ENCODE peak calls at places on chromosome 21, in four cellular contexts. D is HEK293T, R is HepG2, F is K562. Y is an unnamed sample.
A peak's percentile ranks its signal among the peaks of the same experiment; 100 is the strongest.

GRCh38 chr21:39085843-39086415 is 97.3 kb downstream of the PSMG1 start:
- DNase-seq in D (no peak), F (no peak), R (no peak), Y (no peak)

GRCh38 chr21:34595457-34595856 is 19.5 kb downstream of the RCAN1 start:
- DNase-seq in F (no peak), D (no peak), R (peak; percentile 57), Y (no peak)

GRCh38 chr21:31218830-31219608 is 125.0 kb downstream of the TIAM1 start:
- DNase-seq in F (no peak), R (no peak), D (no peak), Y (no peak)

GRCh38 chr21:36883532-36884486 is 82.7 kb downstream of the HLCS start:
- DNase-seq in R (no peak), F (no peak), D (no peak), Y (no peak)

GRCh38 chr21:35953570-35953969 is 106.8 kb downstream of the SETD4 start:
- DNase-seq in R (peak; percentile 95), F (no peak), D (no peak), Y (no peak)

GRCh38 chr21:15667010-15667409 is 62.8 kb upstream of the USP25 start:
- DNase-seq in R (no peak), D (no peak), F (no peak), Y (no peak)

GRCh38 chr21:43900690-43901089 is 35.7 kb downstream of the AGPAT3 start:
- DNase-seq in D (no peak), R (no peak), F (no peak), Y (no peak)

GRCh38 chr21:21715286-21715969 is 717.2 kb downstream of the NCAM2 start:
- DNase-seq in R (no peak), F (no peak), D (no peak), Y (no peak)

GRCh38 chr21:36422279-36423098 is 37.3 kb downstream of the CHAF1B start:
- DNase-seq in F (peak; percentile 90), R (peak; percentile 40), D (peak; percentile 85), Y (peak; percentile 84)

GRCh38 chr21:41425954-41426655 is at the start of gene MX1:
- DNase-seq in R (peak; percentile 16), D (no peak), F (no peak), Y (peak; percentile 68)

GRCh38 chr21:37219766-37220432 is 47.2 kb downstream of the VPS26C start:
- DNase-seq in R (no peak), D (no peak), F (no peak), Y (no peak)

GRCh38 chr21:20023199-20023598 is 975.0 kb upstream of the NCAM2 start:
- DNase-seq in D (no peak), F (no peak), R (no peak), Y (no peak)

GRCh38 chr21:34878501-34878900 is 170.6 kb downstream of the RUNX1 start:
- DNase-seq in R (peak; percentile 23), D (no peak), F (no peak), Y (no peak)

GRCh38 chr21:16968436-16968835 is 544.4 kb upstream of the CXADR start:
- DNase-seq in D (no peak), R (no peak), F (no peak), Y (no peak)

GRCh38 chr21:41112740-41113692 is 54.9 kb upstream of the BACE2 start:
- DNase-seq in R (no peak), D (no peak), F (no peak), Y (no peak)

GRCh38 chr21:34889287-34889536 is 159.9 kb downstream of the RUNX1 start:
- DNase-seq in R (peak; percentile 9), F (no peak), D (peak; percentile 36), Y (peak; percentile 37)

GRCh38 chr21:31110430-31110829 is 72.2 kb upstream of the KRTAP19-8 start:
- DNase-seq in R (no peak), D (peak; percentile 34), F (no peak), Y (no peak)

GRCh38 chr21:45055861-45056260 is 18.5 kb upstream of the ADARB1 start:
- DNase-seq in R (no peak), D (no peak), F (no peak), Y (no peak)
- TF ChIP-seq ELF4 in R (no peak), D (no peak), F (no peak), Y (no peak)

DNA sequence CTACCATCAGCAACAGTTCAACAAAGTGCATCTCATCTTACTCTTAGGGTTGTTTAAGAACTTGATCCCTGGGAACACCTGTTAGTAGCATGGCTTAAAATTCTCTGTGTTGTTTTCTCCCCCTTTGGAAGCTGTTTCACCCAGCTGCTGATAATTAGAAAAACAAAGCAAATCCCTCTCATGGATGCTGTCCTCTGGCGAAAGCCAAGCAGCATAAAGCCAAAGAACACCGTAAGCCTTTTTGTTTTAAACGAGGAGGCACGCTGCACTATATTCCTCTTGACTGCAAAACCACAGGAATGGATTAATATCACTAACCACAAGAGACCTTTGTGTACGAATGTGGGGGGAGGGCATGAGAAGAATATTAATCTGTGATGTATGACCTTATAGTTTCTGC is 923.2 kb downstream of the LTN1 start:
- DNase-seq in R (no peak), F (no peak), D (no peak), Y (no peak)
- TF ChIP-seq ELF4 in R (no peak), F (no peak), D (no peak), Y (no peak)

GRCh38 chr21:25456672-25457071 is 150.6 kb downstream of the MRPL39 start:
- DNase-seq in R (no peak), F (no peak), D (no peak), Y (no peak)
- TF ChIP-seq ELF4 in R (no peak), F (no peak), D (no peak), Y (no peak)

GRCh38 chr21:26756491-26757159 is 88.6 kb downstream of the ADAMTS1 start:
- DNase-seq in F (no peak), D (no peak), R (no peak), Y (no peak)
- TF ChIP-seq ELF4 in F (no peak), D (no peak), R (no peak), Y (no peak)

Y was measured in WTC11.